ENCODE peak calls at places on chromosomes 4 and X, in five cellular contexts. C, M, E, D and F are unnamed samples.

GRCh38 chrX:142001934-142002333 is 98.2 kb downstream of the MAGEC1 start:
- DNase-seq in D (no peak), C (no peak), E (no peak), M (no peak), F (no peak)

GRCh38 chr4:33737721-33738120 is 2506.6 kb downstream of the ARAP2 start:
- DNase-seq in M (no peak), D (no peak), C (no peak), E (no peak), F (no peak)

GRCh38 chr4:113106076-113106475 is 56.6 kb downstream of the ANK2 start:
- DNase-seq in C (no peak), E (no peak), D (peak), M (no peak), F (no peak)

GRCh38 chr4:143473334-143474126 is 40.0 kb upstream of the SMARCA5 start:
- DNase-seq in D (no peak), E (no peak), M (no peak), C (no peak), F (no peak)

GRCh38 chr4:164012396-164013027 is 518.0 kb downstream of the TMA16 start:
- DNase-seq in D (peak), E (no peak), C (no peak), M (no peak), F (no peak)

GRCh38 chr4:15714141-15714540 is 11.3 kb downstream of the BST1 start:
- DNase-seq in C (no peak), E (no peak), M (no peak), D (no peak), F (no peak)

GRCh38 chr4:164011791-164012190 is 517.3 kb downstream of the TMA16 start:
- DNase-seq in E (no peak), M (no peak), C (no peak), D (no peak), F (no peak)

GRCh38 chr4:170089274-170089742 is 448 bp downstream of the AADAT start:
- DNase-seq in M (peak), C (peak), E (no peak), D (no peak), F (no peak)

GRCh38 chrX:145823132-145823531 is 5.5 kb downstream of the SLITRK2 start:
- DNase-seq in M (no peak), D (no peak), C (no peak), E (no peak), F (no peak)

GRCh38 chrX:48683411-48683982 is at the start of gene WAS:
- DNase-seq in C (no peak), D (no peak), M (no peak), E (no peak), F (peak)

GRCh38 chr4:28686618-28687017 is 1826.0 kb downstream of the STIM2 start:
- DNase-seq in E (peak), D (peak), C (no peak), M (peak), F (no peak)

GRCh38 chrX:24154490-24155034 is 5.0 kb downstream of the ZFX start:
- DNase-seq in D (no peak), E (no peak), M (no peak), C (no peak), F (no peak)

GRCh38 chr4:112327950-112328349 is 30.8 kb downstream of the ALPK1 start:
- DNase-seq in C (no peak), E (no peak), D (peak), M (no peak), F (no peak)

GRCh38 chr4:96097040-96097607 is 257.2 kb downstream of the PDHA2 start:
- DNase-seq in E (no peak), C (no peak), D (no peak), M (no peak), F (no peak)

GRCh38 chr4:167114416-167114971 is 119.8 kb downstream of the SPOCK3 start:
- DNase-seq in C (no peak), D (no peak), E (no peak), M (no peak), F (no peak)

GRCh38 chrX:31550169-31550568 is 478.3 kb upstream of the FTHL17 start:
- DNase-seq in E (no peak), D (no peak), M (no peak), C (no peak), F (no peak)

GRCh38 chrX:133677123-133678063 is 262.1 kb upstream of the GPC4 start:
- DNase-seq in E (no peak), D (no peak), C (no peak), M (no peak), F (no peak)

GRCh38 chr4:71635094-71635493 is 148.8 kb downstream of the GC start:
- DNase-seq in D (no peak), C (no peak), M (no peak), E (no peak), F (no peak)

GRCh38 chr4:122700178-122700725 is 32.3 kb upstream of the BBS12 start:
- DNase-seq in D (peak), E (peak), M (peak), C (peak), F (peak)

GRCh38 chrX:103913356-103914020 is 48.9 kb upstream of the TMSB15B start:
- DNase-seq in C (no peak), M (no peak), D (no peak), E (no peak), F (no peak)

GRCh38 chrX:6299724-6300123 is 71.1 kb upstream of the NLGN4X start:
- DNase-seq in C (no peak), E (no peak), D (no peak), M (no peak), F (no peak)

GRCh38 chr4:84493092-84493850 is 5.8 kb downstream of the NKX6-1 start:
- DNase-seq in D (no peak), C (no peak), M (peak), E (no peak), F (no peak)

GRCh38 chr4:136458326-136458725 is 1074.0 kb downstream of the PCDH18 start:
- DNase-seq in C (no peak), M (no peak), D (no peak), E (no peak), F (no peak)

GRCh38 chrX:21959362-21960051 is 19.0 kb downstream of the SMS start:
- DNase-seq in E (no peak), M (no peak), D (no peak), C (no peak), F (no peak)

GRCh38 chrX:68199062-68199848 is 234.0 kb downstream of the OPHN1 start:
- DNase-seq in M (no peak), D (no peak), E (no peak), C (no peak), F (no peak)

GRCh38 chr4:128220286-128221235 is 67.1 kb downstream of the PGRMC2 start:
- DNase-seq in M (no peak), E (no peak), C (no peak), D (peak), F (no peak)

GRCh38 chr4:142480244-142480643 is 365.9 kb downstream of the INPP4B start:
- DNase-seq in M (no peak), D (no peak), C (no peak), E (no peak), F (no peak)

GRCh38 chrX:131895807-131896206 is 127.3 kb upstream of the STK26 start:
- DNase-seq in E (no peak), C (no peak), M (no peak), D (no peak), F (no peak)

GRCh38 chr4:83389756-83390505 is 55.3 kb upstream of the HPSE start:
- DNase-seq in D (no peak), E (no peak), M (no peak), C (no peak), F (no peak)

GRCh38 chrX:72100051-72100755 is 31.5 kb downstream of the RTL5 start:
- DNase-seq in M (no peak), C (no peak), E (no peak), D (no peak), F (no peak)

GRCh38 chr4:51830146-51830545 is 12.8 kb upstream of the DCUN1D4 start:
- DNase-seq in C (no peak), E (no peak), D (no peak), M (no peak), F (no peak)

GRCh38 chr4:52873861-52874343 is 11.8 kb downstream of the RASL11B start:
- DNase-seq in D (no peak), E (no peak), C (no peak), M (no peak), F (no peak)

GRCh38 chrX:23066588-23067281 is 67.0 kb downstream of the DDX53 start:
- DNase-seq in M (no peak), E (no peak), C (no peak), D (no peak), F (no peak)

GRCh38 chrX:143998261-143998660 is 114.4 kb downstream of the UBE2NL start:
- DNase-seq in D (no peak), E (no peak), M (no peak), C (no peak), F (no peak)

GRCh38 chr4:114883641-114884040 is 229.8 kb downstream of the NDST4 start:
- DNase-seq in M (no peak), C (no peak), E (no peak), D (no peak), F (no peak)

GRCh38 chr4:16082424-16083216 is 1.2 kb downstream of the PROM1 start:
- DNase-seq in M (peak), E (peak), D (no peak), C (no peak), F (no peak)

GRCh38 chr4:91116861-91117260 is 989.7 kb downstream of the CCSER1 start:
- DNase-seq in D (peak), C (no peak), M (no peak), E (no peak), F (no peak)

GRCh38 chr4:76374744-76375143 is 46.2 kb downstream of the CCDC158 start:
- DNase-seq in E (no peak), M (no peak), D (no peak), C (no peak), F (no peak)

GRCh38 chr4:168723020-168723419 is 226.2 kb downstream of the PALLD start:
- DNase-seq in C (no peak), E (peak), D (no peak), M (no peak), F (no peak)

GRCh38 chr4:88591787-88592599 is at the start of gene HERC3:
- DNase-seq in C (peak), M (peak), D (peak), E (peak), F (peak)
- H3K27ac ChIP-seq in C (peak), M (peak), D (peak), E (peak), F (peak)

DNA sequence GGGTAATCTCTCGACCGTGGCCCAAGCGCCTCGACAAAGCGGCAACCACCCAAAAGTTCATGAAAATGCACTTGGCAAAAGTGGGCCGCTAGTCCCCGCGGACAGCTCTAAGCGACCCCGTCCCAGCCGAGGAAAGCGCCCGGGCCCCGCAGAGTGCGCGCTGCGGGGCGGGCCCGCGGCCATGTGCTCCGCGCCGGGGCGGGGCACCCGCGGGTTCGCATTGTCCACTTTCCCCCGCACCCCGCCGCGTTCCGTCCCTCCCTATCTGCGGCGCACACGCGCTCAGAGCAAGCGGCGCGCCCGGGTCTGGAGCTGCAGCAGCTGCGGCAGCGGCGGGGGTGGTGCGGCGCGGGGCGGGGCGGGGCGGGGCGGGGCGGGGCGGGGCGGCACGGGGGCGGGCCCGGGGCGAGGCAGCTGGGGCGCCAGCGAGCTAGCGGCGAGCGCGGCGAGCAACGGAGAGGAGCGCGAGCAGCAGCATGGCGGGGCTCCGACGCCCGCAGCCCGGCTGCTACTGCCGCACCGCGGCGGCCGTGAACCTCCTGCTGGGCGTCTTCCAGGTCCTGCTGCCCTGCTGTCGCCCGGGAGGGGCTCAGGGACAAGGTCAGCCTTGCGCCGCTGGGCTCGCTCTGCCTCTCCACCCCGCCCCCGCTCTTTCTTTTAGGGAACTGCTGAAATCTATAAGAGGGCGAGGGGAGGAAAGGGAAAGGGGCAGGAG is at the start of gene TMEM131L:
- DNase-seq in E (peak), D (peak), M (peak), C (peak), F (peak)
- TF ChIP-seq POLR2A in E (no peak), D (no peak), M (peak), C (no peak), F (peak)

DNA sequence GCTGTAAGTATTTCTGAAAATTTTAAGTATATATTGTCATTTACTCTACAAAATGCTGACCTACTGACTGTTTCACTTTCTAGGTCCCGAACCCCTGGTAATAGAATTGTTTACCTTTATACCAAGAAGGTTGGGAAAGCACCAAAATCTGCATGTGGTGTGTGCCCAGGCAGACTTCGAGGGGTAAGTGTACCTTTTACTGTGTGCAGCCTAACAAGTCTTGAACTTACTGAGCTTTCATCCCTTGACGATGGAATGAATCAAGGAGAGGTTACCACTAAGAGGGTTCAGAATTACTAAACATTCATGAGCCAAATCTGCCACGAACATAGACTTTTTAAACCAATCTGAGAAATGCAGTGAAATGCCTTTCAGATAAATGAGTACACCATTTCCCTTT is 1.6 kb downstream of the RPL34 start:
- DNase-seq in D (no peak), C (no peak), M (no peak), E (no peak), F (no peak)
- H3K27ac ChIP-seq in D (no peak), C (no peak), M (no peak), E (no peak), F (no peak)

GRCh38 chr4:100517864-100518341 is at the start of gene EMCN:
- DNase-seq in C (no peak), E (peak), M (no peak), D (no peak), F (no peak)
- TF ChIP-seq POLR2A in C (no peak), E (no peak), M (no peak), D (no peak), F (no peak)

GRCh38 chr4:81521708-81522107 is 50.0 kb upstream of the RASGEF1B start:
- DNase-seq in M (no peak), E (no peak), C (no peak), D (no peak), F (no peak)

GRCh38 chr4:81519428-81519775 is 47.7 kb upstream of the RASGEF1B start:
- DNase-seq in E (no peak), D (no peak), C (no peak), M (no peak), F (no peak)

GRCh38 chr4:81518762-81519427 is 47.2 kb upstream of the RASGEF1B start:
- DNase-seq in C (no peak), M (no peak), D (no peak), E (no peak), F (no peak)

GRCh38 chr4:81522711-81523110 is 51.0 kb upstream of the RASGEF1B start:
- DNase-seq in D (no peak), M (no peak), E (no peak), C (no peak), F (no peak)

DNA sequence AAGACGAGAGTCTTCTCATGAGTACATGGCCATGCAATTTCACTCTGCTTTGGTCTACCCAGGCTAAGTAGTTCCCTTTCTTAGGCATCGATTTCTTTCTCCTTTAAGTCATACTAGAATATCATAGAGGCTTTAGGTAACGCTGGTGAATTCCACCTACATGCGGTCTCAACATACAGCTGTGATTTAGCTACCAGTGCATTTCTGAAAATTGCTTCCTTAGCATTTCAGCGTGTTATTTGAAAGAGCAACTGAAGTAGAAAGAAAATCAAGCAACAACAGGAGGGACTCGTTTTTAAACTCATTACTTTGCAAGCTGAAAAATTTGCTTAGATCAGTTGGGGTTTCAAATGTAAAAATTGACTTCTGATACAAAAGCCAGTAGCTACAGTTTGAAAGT is 48.1 kb upstream of the RASGEF1B start:
- DNase-seq in E (no peak), D (no peak), M (no peak), C (no peak), F (no peak)
- H3K27ac ChIP-seq in E (no peak), D (no peak), M (no peak), C (no peak), F (no peak)

GRCh38 chrX:2607113-2607512 is 84.0 kb upstream of the CD99 start:
- DNase-seq in D (no peak), C (no peak), M (no peak), E (no peak), F (no peak)

GRCh38 chrX:2610246-2611170 is 80.6 kb upstream of the CD99 start:
- DNase-seq in D (no peak), C (no peak), M (no peak), E (no peak), F (no peak)

GRCh38 chrX:2609431-2610238 is 81.5 kb upstream of the CD99 start:
- DNase-seq in C (no peak), D (no peak), E (no peak), M (no peak), F (no peak)

DNA sequence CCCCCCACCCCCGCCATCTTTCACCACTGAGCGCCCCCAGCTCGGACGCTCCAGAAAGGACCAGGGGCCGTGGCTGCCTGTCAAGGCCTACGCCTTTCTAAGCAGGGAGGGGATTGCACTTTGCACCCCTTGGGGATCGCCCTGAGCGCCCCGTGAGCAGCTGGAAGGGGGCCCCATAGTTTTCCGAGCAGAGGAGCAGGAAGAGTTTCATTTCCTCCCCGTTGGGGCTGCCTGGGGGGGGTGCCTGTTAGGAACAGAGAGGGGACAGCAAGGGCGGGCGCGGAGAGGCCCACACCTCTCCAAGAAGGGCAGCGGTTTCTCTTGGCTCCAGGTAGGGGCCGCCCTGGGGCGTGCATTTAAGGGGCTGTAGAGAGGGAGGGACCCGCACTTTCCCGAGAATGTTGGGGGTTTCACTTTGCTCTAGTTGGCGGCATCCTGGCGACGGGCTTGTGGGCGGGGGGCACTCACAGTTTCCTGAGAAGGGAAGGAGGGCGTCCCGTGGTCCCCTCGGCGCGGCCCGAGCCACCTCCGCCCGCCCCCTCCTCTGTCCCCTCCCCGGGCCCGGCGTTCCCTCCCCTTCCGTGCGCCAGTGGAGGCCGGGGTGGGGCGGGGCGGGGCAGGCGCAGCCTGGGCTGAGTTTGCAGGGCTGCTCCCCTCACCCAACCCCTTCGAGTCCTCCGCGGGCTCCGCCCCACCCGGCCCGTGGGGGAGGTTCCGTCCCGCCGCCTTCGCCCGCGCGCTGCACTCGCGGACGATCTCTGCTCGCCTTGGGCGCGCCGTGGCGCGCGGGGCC is 82.3 kb upstream of the CD99 start:
- DNase-seq in C (peak), E (peak), M (peak), D (peak), F (peak)
- TF ChIP-seq POLR2A in C (no peak), E (no peak), M (peak), D (peak), F (peak)

DNA sequence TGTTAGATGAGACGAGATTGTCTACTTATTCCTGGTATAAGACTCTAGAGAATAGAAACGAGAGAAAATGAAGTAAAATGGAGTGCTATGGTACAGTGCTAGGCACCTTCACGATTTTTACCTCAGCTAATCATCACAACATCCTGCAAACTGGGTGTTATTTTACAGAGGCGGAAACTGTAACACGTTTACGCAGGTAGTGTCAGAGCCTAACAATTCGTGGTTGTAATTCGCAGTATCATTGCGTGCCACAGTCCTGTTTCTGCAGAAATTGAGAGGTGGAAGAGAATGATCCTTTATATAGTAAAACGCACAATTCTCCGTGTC is 383 bp upstream of the TBC1D19 start:
- DNase-seq in D (no peak), M (no peak), C (no peak), E (no peak), F (no peak)
- H3K27ac ChIP-seq in D (peak), M (peak), C (peak), E (peak), F (peak)